ENCODE peak calls at places on chromosomes 3 and 15, in eight cellular contexts. X is RWPE1; E is stimulated activated CD4-positive, alpha-beta T cell treated with anti-CD3 and anti-CD28 coated beads, Interleukin-15, amount 100 ng/mL, for 24 hours; K is activated T-helper 9 cell treated with anti-CD3 and anti-CD28 coated beads, Interleukin-2, amount 50 U/mL, for 16 hours; C is CD4-positive, alpha-beta T cell; P is KBM-7; A is activated B cell treated with CpG ODN at 0.5 μM for 24 hours; S is HEK293T. R is an unnamed sample.

GRCh38 chr15:81106560-81106959 is 27.5 kb upstream of the CFAP161 start:
- DNase-seq in X (peak), E (peak), K (no peak), C (peak), P (peak), A (peak), S (peak), R (peak)

GRCh38 chr15:81859737-81860516 is 185.9 kb downstream of the MEX3B start:
- DNase-seq in X (no peak), E (no peak), K (no peak), C (no peak), P (no peak), A (no peak), S (no peak), R (no peak)

GRCh38 chr3:149541091-149541491 is 66.6 kb downstream of the TM4SF4 start:
- DNase-seq in X (no peak), E (no peak), K (no peak), C (no peak), P (no peak), A (no peak), S (no peak), R (no peak)

GRCh38 chr3:193190387-193190786 is 50.6 kb upstream of the PLAAT1 start:
- DNase-seq in X (no peak), E (no peak), K (no peak), C (no peak), P (peak), A (no peak), S (peak), R (peak)

GRCh38 chr3:187906416-187906815 is 161.1 kb upstream of the BCL6 start:
- DNase-seq in X (no peak), E (no peak), K (no peak), C (no peak), P (no peak), A (no peak), S (no peak), R (no peak)

GRCh38 chr15:58741032-58741431 is 8.5 kb downstream of the ADAM10 start:
- DNase-seq in X (no peak), E (no peak), K (no peak), C (no peak), P (no peak), A (no peak), S (no peak), R (no peak)

GRCh38 chr3:87082806-87083440 is 92.0 kb upstream of the VGLL3 start:
- DNase-seq in X (peak), E (no peak), K (no peak), C (no peak), P (peak), A (no peak), S (peak), R (no peak)

GRCh38 chr15:31236184-31237041 is 90.2 kb upstream of the KLF13 start:
- DNase-seq in X (peak), E (no peak), K (no peak), C (no peak), P (peak), A (no peak), S (peak), R (no peak)

GRCh38 chr3:186406669-186407635 is 44.9 kb upstream of the DGKG start:
- DNase-seq in X (no peak), E (no peak), K (no peak), C (no peak), P (no peak), A (no peak), S (no peak), R (no peak)

GRCh38 chr3:174483254-174483653 is 375.9 kb upstream of the NAALADL2 start:
- DNase-seq in X (no peak), E (no peak), K (no peak), C (no peak), P (no peak), A (no peak), S (no peak), R (no peak)

GRCh38 chr15:71559098-71559497 is 251.3 kb upstream of the NR2E3 start:
- DNase-seq in X (peak), E (no peak), K (no peak), C (no peak), P (no peak), A (no peak), S (no peak), R (no peak)

GRCh38 chr3:24493951-24494615 is 567 bp downstream of the THRB start:
- DNase-seq in X (peak), E (no peak), K (no peak), C (no peak), P (no peak), A (peak), S (peak), R (peak)

GRCh38 chr3:169686874-169687273 is 23.4 kb upstream of the MECOM start:
- DNase-seq in X (no peak), E (no peak), K (no peak), C (no peak), P (no peak), A (no peak), S (no peak), R (no peak)

GRCh38 chr3:182436547-182436946 is 356.8 kb upstream of the ATP11B start:
- DNase-seq in X (peak), E (no peak), K (no peak), C (no peak), P (no peak), A (no peak), S (no peak), R (no peak)

GRCh38 chr15:51077565-51078153 is 17.0 kb downstream of the TNFAIP8L3 start:
- DNase-seq in X (no peak), E (peak), K (peak), C (peak), P (no peak), A (peak), S (no peak), R (peak)

GRCh38 chr3:69925506-69925905 is 74.0 kb upstream of the SAMMSON start:
- DNase-seq in X (no peak), E (no peak), K (no peak), C (no peak), P (no peak), A (no peak), S (no peak), R (no peak)

GRCh38 chr3:103295974-103296570 is 861.3 kb downstream of the ZPLD1 start:
- DNase-seq in X (no peak), E (no peak), K (no peak), C (no peak), P (peak), A (no peak), S (no peak), R (no peak)

GRCh38 chr3:128227507-128227906 is 74.2 kb downstream of the EEFSEC start:
- DNase-seq in X (no peak), E (no peak), K (no peak), C (no peak), P (no peak), A (no peak), S (no peak), R (no peak)

GRCh38 chr15:73928241-73928579 is 1.9 kb downstream of the LOXL1 start:
- DNase-seq in X (no peak), E (no peak), K (no peak), C (no peak), P (no peak), A (no peak), S (no peak), R (peak)

GRCh38 chr3:107216229-107216628 is 161.0 kb upstream of the CCDC54 start:
- DNase-seq in X (no peak), E (no peak), K (no peak), C (no peak), P (no peak), A (no peak), S (no peak), R (no peak)

GRCh38 chr15:75712668-75713337 is at the start of gene CSPG4:
- DNase-seq in X (no peak), E (no peak), K (no peak), C (no peak), P (no peak), A (no peak), S (peak), R (peak)

GRCh38 chr3:45441570-45442313 is 53.4 kb downstream of the LARS2 start:
- DNase-seq in X (no peak), E (no peak), K (no peak), C (no peak), P (no peak), A (no peak), S (peak), R (no peak)

GRCh38 chr3:23601020-23601822 is 204.5 kb upstream of the UBE2E1 start:
- DNase-seq in X (no peak), E (no peak), K (no peak), C (no peak), P (no peak), A (no peak), S (no peak), R (no peak)

GRCh38 chr15:66663664-66664063 is 38.4 kb upstream of the SMAD6 start:
- DNase-seq in X (no peak), E (no peak), K (no peak), C (no peak), P (no peak), A (no peak), S (no peak), R (no peak)

GRCh38 chr3:20668411-20668810 is 482.4 kb upstream of the SGO1 start:
- DNase-seq in X (no peak), E (no peak), K (no peak), C (no peak), P (no peak), A (no peak), S (peak), R (peak)

GRCh38 chr3:24149032-24149431 is 203.9 kb downstream of the NR1D2 start:
- DNase-seq in X (no peak), E (no peak), K (no peak), C (no peak), P (peak), A (no peak), S (peak), R (no peak)

GRCh38 chr3:133874344-133874743 is 21.3 kb downstream of the RAB6B start:
- DNase-seq in X (no peak), E (no peak), K (no peak), C (no peak), P (no peak), A (no peak), S (no peak), R (no peak)

GRCh38 chr15:40696228-40696627 is 1.3 kb downstream of the RAD51 start:
- DNase-seq in X (no peak), E (no peak), K (no peak), C (no peak), P (no peak), A (no peak), S (no peak), R (no peak)

GRCh38 chr3:47571391-47572165 is 7.1 kb downstream of the CSPG5 start:
- DNase-seq in X (no peak), E (no peak), K (no peak), C (no peak), P (no peak), A (no peak), S (no peak), R (peak)

GRCh38 chr3:182235504-182235903 is 523.8 kb downstream of the SOX2 start:
- DNase-seq in X (no peak), E (no peak), K (no peak), C (no peak), P (no peak), A (no peak), S (no peak), R (no peak)

GRCh38 chr15:83319771-83320170 is 35.3 kb upstream of the BNC1 start:
- DNase-seq in X (no peak), E (no peak), K (no peak), C (no peak), P (no peak), A (no peak), S (no peak), R (no peak)

GRCh38 chr3:97245201-97245910 is 431.0 kb downstream of the EPHA6 start:
- DNase-seq in X (no peak), E (no peak), K (no peak), C (no peak), P (no peak), A (no peak), S (no peak), R (no peak)

GRCh38 chr15:69718916-69719315 is 266.3 kb downstream of the RPLP1 start:
- DNase-seq in X (no peak), E (peak), K (no peak), C (peak), P (peak), A (no peak), S (no peak), R (no peak)

GRCh38 chr3:19348929-19349564 is 200.7 kb downstream of the KCNH8 start:
- DNase-seq in X (peak), E (peak), K (no peak), C (no peak), P (peak), A (no peak), S (peak), R (no peak)